ENCODE peak calls at places on chromosomes 4 and X, in seven cellular contexts. One of them, this sample, is unnamed.

GRCh38 chrX:132004728-132005127 is 18.4 kb upstream of the STK26 start:
- DNase-seq in GM23338: no peak
- DNase-seq in SK-N-SH: no peak
- DNase-seq in Panc1: no peak
- DNase-seq in HCT116: no peak
- DNase-seq in GM12878: no peak
- DNase-seq in K562: peak; percentile 19
- DNase-seq in this sample: no peak

GRCh38 chrX:139094671-139095592 is 383.4 kb upstream of the FGF13 start:
- DNase-seq in GM23338: no peak
- DNase-seq in SK-N-SH: no peak
- DNase-seq in Panc1: no peak
- DNase-seq in HCT116: no peak
- DNase-seq in GM12878: no peak
- DNase-seq in K562: no peak
- DNase-seq in this sample: no peak

GRCh38 chr4:142396279-142396678 is 449.8 kb downstream of the INPP4B start:
- DNase-seq in GM23338: no peak
- DNase-seq in SK-N-SH: no peak
- DNase-seq in Panc1: no peak
- DNase-seq in HCT116: no peak
- DNase-seq in GM12878: no peak
- DNase-seq in K562: no peak
- DNase-seq in this sample: no peak

GRCh38 chrX:99117011-99117410 is 1293.1 kb downstream of the PCDH19 start:
- DNase-seq in GM23338: peak; percentile 24
- DNase-seq in SK-N-SH: no peak
- DNase-seq in Panc1: no peak
- DNase-seq in HCT116: no peak
- DNase-seq in GM12878: no peak
- DNase-seq in K562: no peak
- DNase-seq in this sample: no peak

GRCh38 chr4:165191814-165192499 is 15.4 kb upstream of the KLHL2 start:
- DNase-seq in GM23338: no peak
- DNase-seq in SK-N-SH: no peak
- DNase-seq in Panc1: no peak
- DNase-seq in HCT116: no peak
- DNase-seq in GM12878: no peak
- DNase-seq in K562: no peak
- DNase-seq in this sample: no peak

GRCh38 chrX:118221257-118221656 is 104.6 kb upstream of the KLHL13 start:
- DNase-seq in GM23338: no peak
- DNase-seq in SK-N-SH: peak; percentile 30
- DNase-seq in Panc1: no peak
- DNase-seq in HCT116: no peak
- DNase-seq in GM12878: no peak
- DNase-seq in K562: no peak
- DNase-seq in this sample: no peak

GRCh38 chrX:133668225-133668931 is 253.1 kb upstream of the GPC4 start:
- DNase-seq in GM23338: no peak
- DNase-seq in SK-N-SH: no peak
- DNase-seq in Panc1: no peak
- DNase-seq in HCT116: no peak
- DNase-seq in GM12878: no peak
- DNase-seq in K562: no peak
- DNase-seq in this sample: no peak

GRCh38 chr4:11904117-11904535 is 475.4 kb upstream of the HS3ST1 start:
- DNase-seq in GM23338: no peak
- DNase-seq in SK-N-SH: no peak
- DNase-seq in Panc1: no peak
- DNase-seq in HCT116: no peak
- DNase-seq in GM12878: no peak
- DNase-seq in K562: no peak
- DNase-seq in this sample: no peak

GRCh38 chrX:121546317-121546716 is 498.9 kb downstream of the GLUD2 start:
- DNase-seq in GM23338: no peak
- DNase-seq in SK-N-SH: no peak
- DNase-seq in Panc1: no peak
- DNase-seq in HCT116: no peak
- DNase-seq in GM12878: no peak
- DNase-seq in K562: no peak
- DNase-seq in this sample: no peak

DNA sequence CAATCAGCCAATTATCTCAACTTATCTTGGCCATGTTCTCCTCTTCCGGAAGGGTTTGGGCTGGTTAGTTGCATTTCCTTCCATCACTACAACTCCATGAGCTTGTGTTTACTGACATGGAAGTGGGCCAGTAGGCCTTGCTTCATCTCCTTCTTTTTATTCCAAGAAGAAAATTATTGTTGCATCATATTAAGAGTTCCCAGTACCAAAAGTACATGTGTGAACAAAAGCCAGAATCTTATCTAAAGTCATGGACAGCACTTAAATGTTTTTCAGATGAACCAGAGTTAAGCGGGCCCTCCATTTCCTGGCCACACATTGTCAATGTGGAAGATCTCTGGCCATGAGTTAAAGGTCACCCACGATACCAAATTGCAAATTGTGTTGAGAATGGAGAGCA is 503.2 kb upstream of the SLIT2 start:
- DNase-seq in GM23338: no peak
- DNase-seq in SK-N-SH: no peak
- DNase-seq in Panc1: no peak
- DNase-seq in HCT116: no peak
- DNase-seq in GM12878: no peak
- DNase-seq in K562: peak; percentile 11
- DNase-seq in this sample: no peak
- TF ChIP-seq REST in GM23338: no peak
- TF ChIP-seq REST in SK-N-SH: no peak
- TF ChIP-seq REST in Panc1: no peak
- TF ChIP-seq REST in HCT116: no peak
- TF ChIP-seq REST in GM12878: no peak
- TF ChIP-seq REST in K562: no peak
- TF ChIP-seq REST in this sample: no peak

GRCh38 chrX:115493015-115493414 is 68.0 kb upstream of the PLS3 start:
- DNase-seq in GM23338: no peak
- DNase-seq in SK-N-SH: no peak
- DNase-seq in Panc1: no peak
- DNase-seq in HCT116: no peak
- DNase-seq in GM12878: no peak
- DNase-seq in K562: no peak
- DNase-seq in this sample: no peak

GRCh38 chrX:115486510-115486909 is 74.5 kb upstream of the PLS3 start:
- DNase-seq in GM23338: no peak
- DNase-seq in SK-N-SH: no peak
- DNase-seq in Panc1: no peak
- DNase-seq in HCT116: no peak
- DNase-seq in GM12878: no peak
- DNase-seq in K562: no peak
- DNase-seq in this sample: no peak

GRCh38 chrX:115491766-115492165 is 69.2 kb upstream of the PLS3 start:
- DNase-seq in GM23338: no peak
- DNase-seq in SK-N-SH: no peak
- DNase-seq in Panc1: no peak
- DNase-seq in HCT116: no peak
- DNase-seq in GM12878: no peak
- DNase-seq in K562: no peak
- DNase-seq in this sample: no peak

GRCh38 chrX:115490814-115491213 is 70.2 kb upstream of the PLS3 start:
- DNase-seq in GM23338: no peak
- DNase-seq in SK-N-SH: no peak
- DNase-seq in Panc1: no peak
- DNase-seq in HCT116: no peak
- DNase-seq in GM12878: no peak
- DNase-seq in K562: no peak
- DNase-seq in this sample: no peak

DNA sequence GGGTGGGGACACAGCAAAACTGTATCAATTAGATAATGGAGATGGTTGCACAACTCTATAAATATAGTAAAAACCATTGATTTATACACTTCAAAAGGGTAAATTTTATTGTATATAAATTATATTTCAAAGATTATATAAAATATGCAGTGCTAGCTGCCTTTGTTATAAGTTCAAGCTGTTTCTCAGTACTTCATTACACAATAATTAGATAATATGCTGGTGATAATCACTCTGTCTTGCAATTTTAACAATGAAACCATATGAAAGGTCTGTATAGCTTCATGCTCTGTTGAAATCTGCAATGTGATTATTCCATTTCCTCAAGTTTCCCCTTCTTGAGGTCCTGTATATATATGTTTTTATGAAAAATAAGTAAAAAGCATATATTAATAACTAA is 73.4 kb upstream of the PLS3 start:
- DNase-seq in GM23338: no peak
- DNase-seq in SK-N-SH: no peak
- DNase-seq in Panc1: no peak
- DNase-seq in HCT116: no peak
- DNase-seq in GM12878: no peak
- DNase-seq in K562: no peak
- DNase-seq in this sample: no peak
- TF ChIP-seq POLR2AphosphoS5 in GM23338: no peak
- TF ChIP-seq POLR2AphosphoS5 in SK-N-SH: no peak
- TF ChIP-seq POLR2AphosphoS5 in Panc1: no peak
- TF ChIP-seq POLR2AphosphoS5 in HCT116: no peak
- TF ChIP-seq POLR2AphosphoS5 in GM12878: no peak
- TF ChIP-seq POLR2AphosphoS5 in K562: no peak
- TF ChIP-seq POLR2AphosphoS5 in this sample: no peak

GRCh38 chr4:47032405-47033106 is 1.2 kb downstream of the GABRB1 start:
- DNase-seq in GM23338: peak; percentile 85
- DNase-seq in SK-N-SH: peak; percentile 82
- DNase-seq in Panc1: peak; percentile 55
- DNase-seq in HCT116: no peak
- DNase-seq in GM12878: no peak
- DNase-seq in K562: no peak
- DNase-seq in this sample: peak; percentile 18
- H3K4me3 ChIP-seq in GM23338: peak overlapping the region; percentile 69
- H3K4me3 ChIP-seq in SK-N-SH: peak overlapping the region; percentile 67
- H3K4me3 ChIP-seq in Panc1: peak overlapping the region; percentile 37
- H3K4me3 ChIP-seq in HCT116: no peak overlapping the region
- H3K4me3 ChIP-seq in GM12878: peak overlapping the region; percentile 21
- H3K4me3 ChIP-seq in K562: no peak overlapping the region
- H3K4me3 ChIP-seq in this sample: peak overlapping the region; percentile 49

GRCh38 chrX:65745427-65745826 is 78.0 kb downstream of the MSN start:
- DNase-seq in GM23338: no peak
- DNase-seq in SK-N-SH: no peak
- DNase-seq in Panc1: no peak
- DNase-seq in HCT116: no peak
- DNase-seq in GM12878: no peak
- DNase-seq in K562: no peak
- DNase-seq in this sample: no peak
- TF ChIP-seq REST in GM23338: no peak
- TF ChIP-seq REST in SK-N-SH: no peak
- TF ChIP-seq REST in Panc1: no peak
- TF ChIP-seq REST in HCT116: no peak
- TF ChIP-seq REST in GM12878: no peak
- TF ChIP-seq REST in K562: no peak
- TF ChIP-seq REST in this sample: no peak

GRCh38 chrX:9033179-9033578 is 748 bp downstream of the FAM9B start:
- DNase-seq in GM23338: no peak
- DNase-seq in SK-N-SH: peak; percentile 13
- DNase-seq in Panc1: no peak
- DNase-seq in HCT116: no peak
- DNase-seq in GM12878: no peak
- DNase-seq in K562: no peak
- DNase-seq in this sample: no peak

GRCh38 chrX:9033586-9033985 is 341 bp downstream of the FAM9B start:
- DNase-seq in GM23338: no peak
- DNase-seq in SK-N-SH: peak; percentile 4
- DNase-seq in Panc1: no peak
- DNase-seq in HCT116: no peak
- DNase-seq in GM12878: no peak
- DNase-seq in K562: no peak
- DNase-seq in this sample: no peak

GRCh38 chrX:9033989-9034388 is at the start of gene FAM9B:
- DNase-seq in GM23338: no peak
- DNase-seq in SK-N-SH: peak; percentile 3
- DNase-seq in Panc1: no peak
- DNase-seq in HCT116: no peak
- DNase-seq in GM12878: no peak
- DNase-seq in K562: peak; percentile 18
- DNase-seq in this sample: no peak

DNA sequence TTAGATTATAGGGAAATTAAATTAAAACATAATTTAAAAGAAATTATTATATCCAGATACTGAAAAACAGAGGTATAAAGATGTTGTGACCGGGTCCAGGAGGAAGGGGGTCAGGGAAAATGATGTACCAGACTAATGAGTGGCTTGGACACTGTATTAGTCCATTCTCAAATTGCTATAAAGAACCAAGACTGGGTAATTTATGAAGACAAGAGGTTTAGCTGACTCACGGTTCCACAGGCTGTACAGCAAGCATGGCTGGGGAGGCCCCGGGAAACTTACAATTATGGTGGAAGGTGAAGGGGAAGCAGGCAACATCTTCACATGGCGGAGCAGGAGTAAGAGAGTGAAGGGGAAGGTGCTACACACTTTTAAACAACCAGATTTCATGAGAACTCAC is 3.4 kb upstream of the FAM9B start:
- DNase-seq in GM23338: no peak
- DNase-seq in SK-N-SH: no peak
- DNase-seq in Panc1: no peak
- DNase-seq in HCT116: no peak
- DNase-seq in GM12878: no peak
- DNase-seq in K562: no peak
- DNase-seq in this sample: no peak
- TF ChIP-seq POLR2AphosphoS5 in GM23338: no peak
- TF ChIP-seq POLR2AphosphoS5 in SK-N-SH: no peak
- TF ChIP-seq POLR2AphosphoS5 in Panc1: no peak
- TF ChIP-seq POLR2AphosphoS5 in HCT116: no peak
- TF ChIP-seq POLR2AphosphoS5 in GM12878: no peak
- TF ChIP-seq POLR2AphosphoS5 in K562: no peak
- TF ChIP-seq POLR2AphosphoS5 in this sample: no peak

DNA sequence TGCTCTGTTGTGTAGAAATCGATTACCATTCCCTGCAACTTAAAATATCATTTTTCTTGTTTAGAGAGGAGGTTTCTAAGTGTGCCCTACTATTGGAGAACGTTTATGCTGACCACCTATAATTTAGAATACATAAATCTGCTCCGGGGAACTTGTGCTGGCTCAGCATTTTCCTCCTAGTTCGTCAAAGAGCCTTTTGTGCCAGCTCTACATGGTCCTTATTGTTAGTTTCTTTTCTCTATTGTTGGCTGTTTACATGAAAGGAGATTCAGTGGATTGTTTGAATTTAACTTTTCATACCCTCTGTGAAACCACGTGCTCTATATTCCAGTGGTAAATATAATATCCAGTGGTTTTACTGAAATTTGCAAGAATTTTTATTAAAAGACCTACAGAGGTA is 53.4 kb upstream of the ATP8A1 start:
- DNase-seq in GM23338: no peak
- DNase-seq in SK-N-SH: no peak
- DNase-seq in Panc1: no peak
- DNase-seq in HCT116: no peak
- DNase-seq in GM12878: no peak
- DNase-seq in K562: no peak
- DNase-seq in this sample: no peak
- H3K4me3 ChIP-seq in GM23338: no peak overlapping the region
- H3K4me3 ChIP-seq in SK-N-SH: no peak overlapping the region
- H3K4me3 ChIP-seq in Panc1: no peak overlapping the region
- H3K4me3 ChIP-seq in HCT116: no peak overlapping the region
- H3K4me3 ChIP-seq in GM12878: no peak overlapping the region
- H3K4me3 ChIP-seq in K562: no peak overlapping the region
- H3K4me3 ChIP-seq in this sample: no peak overlapping the region

GRCh38 chr4:84684361-84684760 is 101.4 kb downstream of the CDS1 start:
- DNase-seq in GM23338: no peak
- DNase-seq in SK-N-SH: no peak
- DNase-seq in Panc1: no peak
- DNase-seq in HCT116: no peak
- DNase-seq in GM12878: no peak
- DNase-seq in K562: no peak
- DNase-seq in this sample: no peak
- TF ChIP-seq REST in GM23338: no peak
- TF ChIP-seq REST in SK-N-SH: no peak
- TF ChIP-seq REST in Panc1: no peak
- TF ChIP-seq REST in HCT116: no peak
- TF ChIP-seq REST in GM12878: no peak
- TF ChIP-seq REST in K562: no peak
- TF ChIP-seq REST in this sample: no peak

This sample was measured in HL-60.